ENCODE peak calls at places on chromosomes 2 and 18, in ten cellular contexts. K is neuronal stem cell; L is foreskin fibroblast; S is effector CD4-positive, alpha-beta T cell; V is PC-3; G is osteocyte; W is naive B cell; X is astrocyte of the hippocampus; Y is pancreas; B is occipital lobe. J is an unnamed sample.

GRCh38 chr2:9434484-9434883 is 11.0 kb downstream of the CPSF3 start:
- DNase-seq in W (no peak), Y (no peak), V (no peak), L (no peak), B (no peak), G (no peak), X (no peak), K (no peak), S (no peak), J (no peak)

GRCh38 chr18:35026407-35027061 is 14.7 kb upstream of the MAPRE2 start:
- DNase-seq in V (no peak), L (peak), S (peak), W (peak), X (no peak), G (no peak), Y (no peak), K (no peak), B (no peak), J (no peak)

GRCh38 chr2:227821043-227821942 is 7.7 kb downstream of the CCL20 start:
- DNase-seq in S (no peak), W (no peak), L (peak), X (no peak), Y (no peak), G (no peak), B (no peak), K (no peak), V (peak), J (no peak)

GRCh38 chr2:127659408-127660290 is 13.7 kb downstream of the GPR17 start:
- DNase-seq in K (no peak), X (no peak), S (no peak), G (no peak), L (no peak), W (no peak), Y (no peak), V (no peak), B (no peak), J (no peak)

GRCh38 chr18:63191413-63191812 is 128.2 kb downstream of the BCL2 start:
- DNase-seq in L (no peak), V (no peak), Y (no peak), K (no peak), G (no peak), W (no peak), S (no peak), B (no peak), X (no peak), J (no peak)

GRCh38 chr2:108268001-108268400 is 20.7 kb upstream of the SULT1C2 start:
- DNase-seq in G (no peak), S (no peak), K (no peak), L (peak), Y (no peak), V (peak), X (peak), B (no peak), W (no peak), J (no peak)

GRCh38 chr18:75167137-75167536 is 41.8 kb downstream of the PTGR3 start:
- DNase-seq in L (no peak), K (no peak), B (no peak), W (no peak), X (no peak), V (no peak), G (peak), Y (no peak), S (no peak), J (no peak)

GRCh38 chr2:233240897-233241296 is 10.6 kb upstream of the ATG16L1 start:
- DNase-seq in L (no peak), V (peak), G (no peak), K (no peak), B (no peak), W (peak), S (no peak), X (no peak), Y (no peak), J (no peak)

GRCh38 chr2:181948227-181948626 is 37.4 kb upstream of the PPP1R1C start:
- DNase-seq in S (no peak), Y (no peak), K (no peak), W (no peak), B (no peak), X (no peak), G (no peak), L (no peak), V (peak), J (no peak)

GRCh38 chr2:13576634-13577033 is 859.9 kb downstream of the TRIB2 start:
- DNase-seq in X (no peak), S (no peak), Y (no peak), V (no peak), L (no peak), B (no peak), G (no peak), W (no peak), K (no peak), J (no peak)

GRCh38 chr2:12675352-12675795 is 41.4 kb upstream of the TRIB2 start:
- DNase-seq in B (no peak), W (no peak), X (no peak), V (peak), L (peak), K (no peak), S (no peak), Y (peak), G (no peak), J (no peak)

GRCh38 chr2:73759904-73760303 is 20.0 kb downstream of the DUSP11 start:
- DNase-seq in V (no peak), L (no peak), K (no peak), W (no peak), B (no peak), G (no peak), S (no peak), Y (no peak), X (no peak), J (no peak)

GRCh38 chr2:100013892-100014677 is 128.3 kb downstream of the AFF3 start:
- DNase-seq in K (peak), B (no peak), G (peak), W (no peak), Y (peak), L (peak), S (no peak), X (peak), V (peak), J (no peak)

GRCh38 chr2:104415284-104415683 is 438.6 kb upstream of the POU3F3 start:
- DNase-seq in V (no peak), Y (no peak), L (no peak), W (no peak), S (no peak), K (no peak), G (no peak), X (no peak), B (no peak), J (no peak)

GRCh38 chr2:174334781-174335604 is at the start of gene SP9:
- DNase-seq in B (no peak), Y (no peak), S (no peak), G (no peak), W (no peak), X (peak), V (no peak), K (peak), L (peak), J (no peak)

GRCh38 chr2:238224636-238225035 is 15.2 kb downstream of the HES6 start:
- DNase-seq in S (no peak), G (no peak), B (no peak), V (no peak), K (no peak), X (no peak), Y (no peak), W (no peak), L (no peak), J (no peak)

GRCh38 chr2:75641587-75641986 is 5.0 kb upstream of the MRPL19 start:
- DNase-seq in K (no peak), G (no peak), V (no peak), B (no peak), Y (no peak), S (no peak), L (no peak), X (peak), W (no peak), J (peak)

GRCh38 chr2:147182260-147182659 is 662.6 kb upstream of the ACVR2A start:
- DNase-seq in K (no peak), G (no peak), B (no peak), L (no peak), Y (no peak), V (peak), W (no peak), S (peak), X (no peak), J (no peak)

GRCh38 chr2:181376442-181376841 is 80.7 kb upstream of the ITGA4 start:
- DNase-seq in W (no peak), B (no peak), X (no peak), S (no peak), G (no peak), L (no peak), V (no peak), K (no peak), Y (no peak), J (no peak)

GRCh38 chr2:117958186-117958585 is 55.7 kb downstream of the CCDC93 start:
- DNase-seq in X (peak), S (no peak), W (no peak), K (no peak), G (no peak), L (peak), Y (no peak), V (peak), B (no peak), J (peak)

GRCh38 chr2:172334988-172335387 is 92.4 kb upstream of the ITGA6 start:
- DNase-seq in K (no peak), G (no peak), W (no peak), L (no peak), V (no peak), B (no peak), S (no peak), Y (no peak), X (no peak), J (no peak)

GRCh38 chr2:217960351-217960750 is 42.4 kb downstream of the TNS1 start:
- DNase-seq in S (no peak), W (no peak), V (no peak), G (no peak), B (no peak), K (no peak), Y (no peak), X (no peak), L (no peak), J (no peak)

GRCh38 chr2:74391209-74391579 is 11.1 kb upstream of the DCTN1 start:
- DNase-seq in K (no peak), X (no peak), L (peak), G (no peak), S (no peak), V (peak), Y (no peak), B (no peak), W (no peak), J (no peak)

GRCh38 chr18:73691118-73691517 is 456.5 kb downstream of the FBXO15 start:
- DNase-seq in Y (no peak), V (peak), K (no peak), X (peak), W (no peak), G (no peak), L (peak), S (no peak), B (no peak), J (no peak)

GRCh38 chr2:61814761-61815160 is 39.1 kb downstream of the FAM161A start:
- DNase-seq in V (no peak), B (no peak), Y (no peak), G (no peak), S (no peak), W (no peak), K (no peak), X (no peak), L (no peak), J (no peak)

GRCh38 chr2:55875434-55876135 is 48.0 kb downstream of the EFEMP1 start:
- DNase-seq in Y (no peak), X (peak), W (no peak), L (peak), S (no peak), B (no peak), K (no peak), V (peak), G (no peak), J (no peak)